ENCODE peak calls at places on chromosomes 5 and 9, in five cellular contexts. One of them, this sample, is unnamed. For H3K4me1, the result is how much of the 10 kb centered on the place peaks cover.

GRCh38 chr9:107158321-107158720 is 124.8 kb upstream of the RAD23B start:
- DNase-seq in CD8-positive, alpha-beta memory T cell: no peak
- DNase-seq in tibial artery: no peak
- DNase-seq in heart right ventricle: no peak
- DNase-seq in tibial nerve: no peak
- DNase-seq in this sample: no peak

GRCh38 chr5:78985407-78986223 is 505 bp upstream of the ARSB start:
- DNase-seq in CD8-positive, alpha-beta memory T cell: peak
- DNase-seq in tibial artery: peak
- DNase-seq in heart right ventricle: no peak
- DNase-seq in tibial nerve: no peak
- DNase-seq in this sample: peak

GRCh38 chr9:93060746-93061259 is 2.3 kb downstream of the SUSD3 start:
- DNase-seq in CD8-positive, alpha-beta memory T cell: no peak
- DNase-seq in tibial artery: no peak
- DNase-seq in heart right ventricle: no peak
- DNase-seq in tibial nerve: no peak
- DNase-seq in this sample: no peak

GRCh38 chr5:157020508-157021213 is 38.3 kb downstream of the HAVCR1 start:
- DNase-seq in CD8-positive, alpha-beta memory T cell: no peak
- DNase-seq in tibial artery: no peak
- DNase-seq in heart right ventricle: no peak
- DNase-seq in tibial nerve: no peak
- DNase-seq in this sample: no peak

GRCh38 chr9:134192951-134193731 is 28.8 kb upstream of the RNU6ATAC start:
- DNase-seq in CD8-positive, alpha-beta memory T cell: no peak
- DNase-seq in tibial artery: peak
- DNase-seq in heart right ventricle: no peak
- DNase-seq in tibial nerve: peak
- DNase-seq in this sample: peak

GRCh38 chr9:135085830-135086546 is 1.5 kb upstream of the OLFM1 start:
- DNase-seq in CD8-positive, alpha-beta memory T cell: no peak
- DNase-seq in tibial artery: peak
- DNase-seq in heart right ventricle: peak
- DNase-seq in tibial nerve: peak
- DNase-seq in this sample: peak

GRCh38 chr5:674630-675011 is 18.5 kb downstream of the TPPP start:
- DNase-seq in CD8-positive, alpha-beta memory T cell: no peak
- DNase-seq in tibial artery: no peak
- DNase-seq in heart right ventricle: no peak
- DNase-seq in tibial nerve: no peak
- DNase-seq in this sample: peak

GRCh38 chr5:15834596-15835245 is 334.7 kb downstream of the FBXL7 start:
- DNase-seq in CD8-positive, alpha-beta memory T cell: no peak
- DNase-seq in tibial artery: no peak
- DNase-seq in heart right ventricle: no peak
- DNase-seq in tibial nerve: no peak
- DNase-seq in this sample: no peak

GRCh38 chr9:16363073-16363781 is 507.2 kb downstream of the BNC2 start:
- DNase-seq in CD8-positive, alpha-beta memory T cell: no peak
- DNase-seq in tibial artery: no peak
- DNase-seq in heart right ventricle: no peak
- DNase-seq in tibial nerve: no peak
- DNase-seq in this sample: no peak

GRCh38 chr9:118985851-118986250 is 383.4 kb downstream of the BRINP1 start:
- DNase-seq in CD8-positive, alpha-beta memory T cell: no peak
- DNase-seq in tibial artery: no peak
- DNase-seq in heart right ventricle: no peak
- DNase-seq in tibial nerve: no peak
- DNase-seq in this sample: no peak

GRCh38 chr5:149775785-149776184 is 45.7 kb downstream of the PPARGC1B start:
- DNase-seq in CD8-positive, alpha-beta memory T cell: no peak
- DNase-seq in tibial artery: no peak
- DNase-seq in heart right ventricle: no peak
- DNase-seq in tibial nerve: no peak
- DNase-seq in this sample: no peak

GRCh38 chr9:31304576-31304975 is 1079.9 kb upstream of the ACO1 start:
- DNase-seq in CD8-positive, alpha-beta memory T cell: no peak
- DNase-seq in tibial artery: no peak
- DNase-seq in heart right ventricle: no peak
- DNase-seq in tibial nerve: no peak
- DNase-seq in this sample: no peak

GRCh38 chr9:35758475-35759050 is 4.5 kb upstream of the MSMP start:
- DNase-seq in CD8-positive, alpha-beta memory T cell: no peak
- DNase-seq in tibial artery: no peak
- DNase-seq in heart right ventricle: no peak
- DNase-seq in tibial nerve: no peak
- DNase-seq in this sample: no peak

GRCh38 chr9:13354733-13355132 is 75.2 kb upstream of the MPDZ start:
- DNase-seq in CD8-positive, alpha-beta memory T cell: no peak
- DNase-seq in tibial artery: no peak
- DNase-seq in heart right ventricle: no peak
- DNase-seq in tibial nerve: no peak
- DNase-seq in this sample: no peak

GRCh38 chr5:166499452-166500240 is 1791.8 kb upstream of the WWC1 start:
- DNase-seq in CD8-positive, alpha-beta memory T cell: no peak
- DNase-seq in tibial artery: no peak
- DNase-seq in heart right ventricle: no peak
- DNase-seq in tibial nerve: no peak
- DNase-seq in this sample: no peak

GRCh38 chr9:130858734-130859705 is 24.0 kb downstream of the ABL1 start:
- DNase-seq in CD8-positive, alpha-beta memory T cell: no peak
- DNase-seq in tibial artery: no peak
- DNase-seq in heart right ventricle: no peak
- DNase-seq in tibial nerve: no peak
- DNase-seq in this sample: no peak

GRCh38 chr9:89544280-89544664 is 46.4 kb upstream of the SEMA4D start:
- DNase-seq in CD8-positive, alpha-beta memory T cell: no peak
- DNase-seq in tibial artery: no peak
- DNase-seq in heart right ventricle: no peak
- DNase-seq in tibial nerve: no peak
- DNase-seq in this sample: no peak

GRCh38 chr5:85843535-85843934 is 774.2 kb upstream of the COX7C start:
- DNase-seq in CD8-positive, alpha-beta memory T cell: no peak
- DNase-seq in tibial artery: no peak
- DNase-seq in heart right ventricle: no peak
- DNase-seq in tibial nerve: no peak
- DNase-seq in this sample: no peak

GRCh38 chr9:130927995-130928900 is 10.8 kb downstream of the FIBCD1 start:
- DNase-seq in CD8-positive, alpha-beta memory T cell: no peak
- DNase-seq in tibial artery: no peak
- DNase-seq in heart right ventricle: peak
- DNase-seq in tibial nerve: no peak
- DNase-seq in this sample: peak

GRCh38 chr5:151086192-151086869 is 5.5 kb upstream of the TNIP1 start:
- DNase-seq in CD8-positive, alpha-beta memory T cell: no peak
- DNase-seq in tibial artery: no peak
- DNase-seq in heart right ventricle: no peak
- DNase-seq in tibial nerve: no peak
- DNase-seq in this sample: no peak

GRCh38 chr9:136979769-136980587 is 2.7 kb downstream of the PTGDS start:
- DNase-seq in CD8-positive, alpha-beta memory T cell: no peak
- DNase-seq in tibial artery: no peak
- DNase-seq in heart right ventricle: peak
- DNase-seq in tibial nerve: no peak
- DNase-seq in this sample: peak

GRCh38 chr9:38394419-38394818 is 1.9 kb downstream of the ALDH1B1 start:
- DNase-seq in CD8-positive, alpha-beta memory T cell: no peak
- DNase-seq in tibial artery: no peak
- DNase-seq in heart right ventricle: no peak
- DNase-seq in tibial nerve: no peak
- DNase-seq in this sample: no peak

GRCh38 chr5:106521701-106522100 is 1149.0 kb downstream of the EFNA5 start:
- DNase-seq in CD8-positive, alpha-beta memory T cell: no peak
- DNase-seq in tibial artery: no peak
- DNase-seq in heart right ventricle: no peak
- DNase-seq in tibial nerve: no peak
- DNase-seq in this sample: no peak

GRCh38 chr9:120866651-120867050 is 10.3 kb downstream of the PHF19 start:
- DNase-seq in CD8-positive, alpha-beta memory T cell: no peak
- DNase-seq in tibial artery: peak
- DNase-seq in heart right ventricle: no peak
- DNase-seq in tibial nerve: no peak
- DNase-seq in this sample: no peak

GRCh38 chr9:120868339-120868675 is 8.7 kb downstream of the PHF19 start:
- DNase-seq in CD8-positive, alpha-beta memory T cell: no peak
- DNase-seq in tibial artery: no peak
- DNase-seq in heart right ventricle: no peak
- DNase-seq in tibial nerve: no peak
- DNase-seq in this sample: no peak

GRCh38 chr9:120868676-120869359 is 8.2 kb downstream of the PHF19 start:
- DNase-seq in CD8-positive, alpha-beta memory T cell: peak
- DNase-seq in tibial artery: peak
- DNase-seq in heart right ventricle: peak
- DNase-seq in tibial nerve: peak
- DNase-seq in this sample: peak

GRCh38 chr9:120869360-120869687 is 7.7 kb downstream of the PHF19 start:
- DNase-seq in CD8-positive, alpha-beta memory T cell: no peak
- DNase-seq in tibial artery: no peak
- DNase-seq in heart right ventricle: no peak
- DNase-seq in tibial nerve: no peak
- DNase-seq in this sample: no peak

DNA sequence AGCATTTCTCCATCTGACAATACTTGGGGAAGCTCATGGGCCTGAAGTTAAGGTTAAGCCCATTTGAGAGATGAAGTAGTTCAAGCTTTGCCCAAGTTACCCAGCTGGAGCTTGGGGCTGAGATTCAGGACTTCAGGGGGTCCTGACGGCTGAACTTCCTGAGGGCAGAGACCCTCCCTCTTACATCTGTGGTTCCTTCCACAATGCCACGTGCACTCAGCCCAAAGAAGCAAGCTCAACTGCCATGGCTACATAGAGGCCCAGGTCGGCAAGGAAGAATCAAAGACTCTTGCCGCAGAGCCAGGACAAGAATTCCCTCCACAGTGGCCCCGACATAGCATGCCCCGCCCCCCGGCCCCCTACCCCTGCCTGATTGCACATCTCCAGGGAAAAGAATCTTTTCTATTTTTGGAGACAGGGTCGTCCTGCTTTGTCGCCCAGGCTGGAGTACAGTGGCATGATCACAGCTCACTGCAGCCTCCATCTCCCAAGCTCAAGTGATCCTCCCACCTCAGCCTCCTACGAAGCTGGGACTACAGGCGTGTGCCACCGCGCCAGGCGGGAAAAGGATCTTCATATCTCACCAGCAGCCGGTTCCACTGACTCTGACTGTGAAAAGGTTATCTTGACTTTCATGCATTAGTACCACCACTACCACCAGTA is 9.2 kb downstream of the PHF19 start:
- DNase-seq in CD8-positive, alpha-beta memory T cell: no peak
- DNase-seq in tibial artery: peak
- DNase-seq in heart right ventricle: no peak
- DNase-seq in tibial nerve: no peak
- DNase-seq in this sample: no peak
- H3K4me3 ChIP-seq in CD8-positive, alpha-beta memory T cell: peak
- H3K4me3 ChIP-seq in tibial artery: peak
- H3K4me3 ChIP-seq in heart right ventricle: no peak
- H3K4me3 ChIP-seq in tibial nerve: peak
- H3K4me3 ChIP-seq in this sample: peak

GRCh38 chr9:76626980-76627379 is 137.3 kb upstream of the PCA3 start:
- DNase-seq in CD8-positive, alpha-beta memory T cell: no peak
- DNase-seq in tibial artery: no peak
- DNase-seq in heart right ventricle: no peak
- DNase-seq in tibial nerve: no peak
- DNase-seq in this sample: no peak
- H3K4me1 ChIP-seq in CD8-positive, alpha-beta memory T cell: under half
- H3K4me1 ChIP-seq in tibial artery: under half
- H3K4me1 ChIP-seq in heart right ventricle: under half
- H3K4me1 ChIP-seq in tibial nerve: under half
- H3K4me1 ChIP-seq in this sample: under half

GRCh38 chr9:79812507-79813261 is 240.9 kb downstream of the TLE4 start:
- DNase-seq in CD8-positive, alpha-beta memory T cell: no peak
- DNase-seq in tibial artery: no peak
- DNase-seq in heart right ventricle: no peak
- DNase-seq in tibial nerve: no peak
- DNase-seq in this sample: no peak
- H3K4me3 ChIP-seq in CD8-positive, alpha-beta memory T cell: peak
- H3K4me3 ChIP-seq in tibial artery: no peak
- H3K4me3 ChIP-seq in heart right ventricle: no peak
- H3K4me3 ChIP-seq in tibial nerve: peak
- H3K4me3 ChIP-seq in this sample: no peak

DNA sequence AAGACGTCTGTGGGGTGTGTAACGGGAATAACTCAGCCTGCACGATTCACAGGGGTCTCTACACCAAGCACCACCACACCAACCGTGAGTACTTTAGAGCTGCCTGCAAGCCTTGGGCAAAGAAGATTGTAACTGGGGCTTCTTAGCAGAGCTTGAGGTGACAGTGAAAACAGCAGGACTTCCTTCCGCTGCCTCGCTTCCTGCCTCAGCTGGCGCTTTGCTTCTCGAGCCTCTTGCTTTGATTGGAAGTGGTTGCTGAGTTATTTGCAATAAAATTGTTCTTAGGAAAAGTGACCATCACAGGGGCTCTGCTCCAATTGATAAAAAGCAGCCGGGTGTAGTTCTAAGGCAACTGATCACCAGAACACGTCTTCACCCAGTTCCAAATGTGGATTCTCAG is 99.1 kb downstream of the ADAMTS16 start:
- DNase-seq in CD8-positive, alpha-beta memory T cell: no peak
- DNase-seq in tibial artery: no peak
- DNase-seq in heart right ventricle: no peak
- DNase-seq in tibial nerve: no peak
- DNase-seq in this sample: no peak
- H3K4me1 ChIP-seq in CD8-positive, alpha-beta memory T cell: under half
- H3K4me1 ChIP-seq in tibial artery: under half
- H3K4me1 ChIP-seq in heart right ventricle: under half
- H3K4me1 ChIP-seq in tibial nerve: under half
- H3K4me1 ChIP-seq in this sample: under half

GRCh38 chr5:134873494-134873893 is 677 bp upstream of the TXNDC15 start:
- DNase-seq in CD8-positive, alpha-beta memory T cell: no peak
- DNase-seq in tibial artery: no peak
- DNase-seq in heart right ventricle: no peak
- DNase-seq in tibial nerve: no peak
- DNase-seq in this sample: no peak
- H3K4me3 ChIP-seq in CD8-positive, alpha-beta memory T cell: peak
- H3K4me3 ChIP-seq in tibial artery: peak
- H3K4me3 ChIP-seq in heart right ventricle: peak
- H3K4me3 ChIP-seq in tibial nerve: peak
- H3K4me3 ChIP-seq in this sample: peak

DNA sequence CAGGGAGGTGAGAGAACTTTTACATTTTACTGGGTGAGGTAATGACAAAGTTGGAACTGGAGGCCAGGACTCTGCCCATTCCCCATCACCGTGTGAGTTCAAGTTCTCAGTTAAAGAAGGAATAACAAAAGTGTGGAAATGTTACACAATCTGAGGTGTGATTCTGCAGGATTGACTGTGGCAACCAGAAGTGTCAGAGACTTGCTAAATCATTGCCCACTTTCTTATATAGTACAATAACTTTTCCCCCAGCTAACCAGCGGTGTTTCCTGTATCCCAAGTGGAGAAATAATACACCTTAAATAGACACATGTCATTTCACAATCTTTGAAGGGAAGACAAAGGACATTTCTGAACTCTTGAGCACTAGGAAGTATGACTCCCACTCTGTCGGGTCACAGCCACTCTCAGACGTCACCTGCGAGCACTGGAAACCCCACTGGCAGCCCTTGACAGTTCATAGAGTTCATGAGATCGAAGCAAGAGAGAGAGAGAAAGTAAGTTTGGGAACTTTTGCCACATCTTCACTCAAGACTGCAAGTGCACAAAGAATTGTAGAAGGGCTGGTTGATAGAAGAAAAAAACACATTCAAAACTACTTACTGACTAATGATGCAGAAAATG is 28.4 kb downstream of the PAX5 start:
- DNase-seq in CD8-positive, alpha-beta memory T cell: no peak
- DNase-seq in tibial artery: no peak
- DNase-seq in heart right ventricle: no peak
- DNase-seq in tibial nerve: no peak
- DNase-seq in this sample: no peak
- H3K4me1 ChIP-seq in CD8-positive, alpha-beta memory T cell: under half
- H3K4me1 ChIP-seq in tibial artery: under half
- H3K4me1 ChIP-seq in heart right ventricle: under half
- H3K4me1 ChIP-seq in tibial nerve: under half
- H3K4me1 ChIP-seq in this sample: under half